ENCODE peak calls at places on chromosomes 11 and 22, in nine cellular contexts. R is right lobe of liver; H is neural progenitor cell; E is activated CD8-positive, alpha-beta T cell treated with anti-CD3 and anti-CD28 coated beads for 36 hours; Z is Calu3; C is neural crest cell; K is A549; O is fibroblast of lung; M is AG10803. F is an unnamed sample.

GRCh38 chr11:117072517-117073218 is 25.6 kb downstream of the SIK3 start:
- DNase-seq in R (no peak), H (no peak), E (peak), Z (peak), C (no peak), K (peak), O (peak), M (peak), F (no peak)

GRCh38 chr22:19292262-19293230 is 1.0 kb upstream of the CLTCL1 start:
- DNase-seq in R (peak), H (no peak), E (peak), Z (no peak), C (no peak), K (no peak), O (peak), M (peak), F (peak)

GRCh38 chr11:8329336-8329735 is 65.7 kb upstream of the LMO1 start:
- DNase-seq in R (no peak), H (no peak), E (no peak), Z (no peak), C (no peak), K (no peak), O (no peak), M (no peak), F (no peak)

GRCh38 chr22:36467946-36468345 is 13.5 kb downstream of the TXN2 start:
- DNase-seq in R (no peak), H (no peak), E (peak), Z (peak), C (no peak), K (peak), O (peak), M (peak), F (no peak)

GRCh38 chr11:63567044-63567840 is 4.1 kb upstream of the PLAAT2 start:
- DNase-seq in R (no peak), H (no peak), E (peak), Z (peak), C (no peak), K (peak), O (peak), M (peak), F (peak)

GRCh38 chr11:133811850-133812685 is 33.2 kb downstream of the SPATA19 start:
- DNase-seq in R (no peak), H (no peak), E (no peak), Z (no peak), C (no peak), K (no peak), O (no peak), M (no peak), F (no peak)

GRCh38 chr11:26993965-26994446 is at the start of gene FIBIN:
- DNase-seq in R (peak), H (peak), E (no peak), Z (no peak), C (no peak), K (no peak), O (peak), M (peak), F (no peak)

GRCh38 chr11:75558939-75559843 is 2.9 kb upstream of the SERPINH1 start:
- DNase-seq in R (no peak), H (no peak), E (no peak), Z (no peak), C (no peak), K (no peak), O (peak), M (peak), F (no peak)

GRCh38 chr11:93957553-93957952 is 63.6 kb upstream of the HEPHL1 start:
- DNase-seq in R (no peak), H (no peak), E (no peak), Z (no peak), C (no peak), K (no peak), O (no peak), M (no peak), F (no peak)

GRCh38 chr11:22449441-22449840 is 111.3 kb downstream of the SLC17A6 start:
- DNase-seq in R (no peak), H (no peak), E (no peak), Z (no peak), C (no peak), K (no peak), O (no peak), M (peak), F (no peak)

GRCh38 chr22:40620464-40621046 is 16.0 kb downstream of the MRTFA start:
- DNase-seq in R (no peak), H (no peak), E (no peak), Z (no peak), C (no peak), K (peak), O (peak), M (peak), F (no peak)

GRCh38 chr22:49507607-49508292 is 319.9 kb downstream of the BRD1 start:
- DNase-seq in R (peak), H (no peak), E (no peak), Z (no peak), C (no peak), K (no peak), O (no peak), M (no peak), F (no peak)

GRCh38 chr11:3058753-3059664 is 1.8 kb upstream of the CARS1 start:
- DNase-seq in R (no peak), H (no peak), E (no peak), Z (peak), C (no peak), K (no peak), O (peak), M (peak), F (no peak)

GRCh38 chr22:38952382-38952993 is 4.9 kb upstream of the APOBEC3A start:
- DNase-seq in R (no peak), H (no peak), E (no peak), Z (no peak), C (no peak), K (no peak), O (no peak), M (no peak), F (no peak)

GRCh38 chr22:44392446-44392921 is 79.7 kb upstream of the SHISAL1 start:
- DNase-seq in R (peak), H (no peak), E (no peak), Z (no peak), C (no peak), K (no peak), O (no peak), M (no peak), F (no peak)

GRCh38 chr22:18000441-18001039 is 23.8 kb downstream of the MICAL3 start:
- DNase-seq in R (peak), H (peak), E (peak), Z (peak), C (peak), K (no peak), O (no peak), M (no peak), F (peak)

GRCh38 chr22:50035131-50035881 is 22.7 kb upstream of the IL17REL start:
- DNase-seq in R (no peak), H (no peak), E (no peak), Z (no peak), C (no peak), K (no peak), O (no peak), M (no peak), F (no peak)

GRCh38 chr11:9112075-9112474 is 20.7 kb upstream of the SCUBE2 start:
- DNase-seq in R (no peak), H (no peak), E (no peak), Z (no peak), C (no peak), K (no peak), O (no peak), M (no peak), F (no peak)

GRCh38 chr11:132640952-132641351 is 891.3 kb downstream of the OPCML start:
- DNase-seq in R (no peak), H (no peak), E (peak), Z (no peak), C (no peak), K (no peak), O (no peak), M (no peak), F (no peak)

GRCh38 chr11:126416542-126417090 is 61.1 kb downstream of the ST3GAL4 start:
- DNase-seq in R (peak), H (peak), E (peak), Z (peak), C (no peak), K (no peak), O (peak), M (peak), F (peak)

GRCh38 chr22:45207981-45208664 is 32.6 kb downstream of the KIAA0930 start:
- DNase-seq in R (no peak), H (no peak), E (no peak), Z (no peak), C (no peak), K (no peak), O (peak), M (peak), F (no peak)

GRCh38 chr11:94521684-94522083 is 9.4 kb downstream of the C11orf97 start:
- DNase-seq in R (no peak), H (peak), E (no peak), Z (no peak), C (no peak), K (peak), O (peak), M (peak), F (no peak)

GRCh38 chr11:102530558-102530957 is at the start of gene MMP7:
- DNase-seq in R (no peak), H (no peak), E (no peak), Z (peak), C (no peak), K (peak), O (peak), M (peak), F (no peak)

GRCh38 chr11:64288353-64288750 is 2.7 kb downstream of the GPR137 start:
- DNase-seq in R (no peak), H (no peak), E (no peak), Z (no peak), C (no peak), K (no peak), O (no peak), M (no peak), F (no peak)

GRCh38 chr11:86918943-86919342 is 36.3 kb downstream of the FZD4 start:
- DNase-seq in R (no peak), H (no peak), E (no peak), Z (no peak), C (no peak), K (no peak), O (no peak), M (no peak), F (no peak)

GRCh38 chr11:3137486-3138177 is 27.5 kb downstream of the OSBPL5 start:
- DNase-seq in R (no peak), H (no peak), E (no peak), Z (no peak), C (no peak), K (no peak), O (no peak), M (no peak), F (no peak)

GRCh38 chr11:125950696-125951645 is 5.1 kb downstream of the VSIG10L2 start:
- DNase-seq in R (no peak), H (no peak), E (no peak), Z (no peak), C (no peak), K (no peak), O (peak), M (peak), F (no peak)

GRCh38 chr11:125869526-125869925 is 17.9 kb upstream of the HYLS1 start:
- DNase-seq in R (no peak), H (no peak), E (no peak), Z (no peak), C (no peak), K (no peak), O (no peak), M (no peak), F (no peak)

GRCh38 chr11:128759597-128759996 is 65.7 kb downstream of the FLI1 start:
- DNase-seq in R (no peak), H (no peak), E (peak), Z (no peak), C (no peak), K (no peak), O (no peak), M (peak), F (no peak)

GRCh38 chr22:44971651-44972362 is 38.0 kb downstream of the PHF21B start:
- DNase-seq in R (no peak), H (no peak), E (no peak), Z (no peak), C (no peak), K (no peak), O (no peak), M (no peak), F (no peak)

GRCh38 chr11:88431675-88432341 is 94.3 kb upstream of the CTSC start:
- DNase-seq in R (no peak), H (no peak), E (no peak), Z (no peak), C (no peak), K (no peak), O (no peak), M (no peak), F (no peak)

GRCh38 chr11:42410251-42410956 is 901.4 kb upstream of the API5 start:
- DNase-seq in R (no peak), H (no peak), E (no peak), Z (no peak), C (no peak), K (no peak), O (no peak), M (no peak), F (no peak)

DNA sequence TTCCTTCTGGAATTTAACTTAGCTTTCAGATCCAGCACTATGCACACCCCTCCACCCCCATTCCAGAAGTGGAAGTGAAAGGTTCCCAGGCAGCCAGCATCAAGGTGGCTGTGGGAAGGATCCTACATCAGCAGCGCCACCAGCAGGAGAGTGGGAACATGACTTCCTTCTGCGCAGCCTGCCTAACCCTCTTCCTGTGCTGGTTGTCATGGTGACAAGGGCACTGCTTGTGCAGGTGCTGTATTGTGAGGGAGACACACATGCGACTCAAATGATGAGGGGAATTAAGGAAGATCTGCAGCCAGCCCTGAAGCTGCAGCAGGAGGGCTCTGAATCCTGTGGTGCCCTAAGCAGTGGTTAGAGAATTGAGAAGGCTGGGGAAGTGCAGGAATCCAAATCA is 904.4 kb upstream of the API5 start:
- DNase-seq in R (no peak), H (peak), E (no peak), Z (no peak), C (peak), K (no peak), O (no peak), M (no peak), F (no peak)
- TF ChIP-seq CTCF in R (no peak), H (peak), E (no peak), Z (no peak), C (peak), K (no peak), O (no peak), M (no peak), F (no peak)

GRCh38 chr11:46491661-46492331 is 100.2 kb upstream of the CHRM4 start:
- DNase-seq in R (no peak), H (no peak), E (no peak), Z (no peak), C (no peak), K (no peak), O (peak), M (peak), F (no peak)

GRCh38 chr11:46492540-46492939 is 101.0 kb upstream of the CHRM4 start:
- DNase-seq in R (no peak), H (no peak), E (no peak), Z (no peak), C (no peak), K (no peak), O (peak), M (peak), F (no peak)

GRCh38 chr11:46493786-46494185 is 100.0 kb downstream of the AMBRA1 start:
- DNase-seq in R (no peak), H (no peak), E (no peak), Z (no peak), C (no peak), K (no peak), O (peak), M (peak), F (no peak)

GRCh38 chr11:46490576-46491100 is 99.1 kb upstream of the CHRM4 start:
- DNase-seq in R (no peak), H (no peak), E (no peak), Z (no peak), C (no peak), K (no peak), O (no peak), M (peak), F (no peak)

GRCh38 chr11:46489668-46490560 is 98.3 kb upstream of the CHRM4 start:
- DNase-seq in R (no peak), H (peak), E (peak), Z (peak), C (peak), K (peak), O (peak), M (peak), F (no peak)
- TF ChIP-seq CTCF in R (peak), H (peak), E (peak), Z (peak), C (peak), K (peak), O (peak), M (peak), F (no peak)

GRCh38 chr11:18384157-18384641 is 10.2 kb upstream of the LDHA start:
- DNase-seq in R (peak), H (peak), E (no peak), Z (peak), C (no peak), K (peak), O (peak), M (peak), F (no peak)
- TF ChIP-seq CTCF in R (no peak), H (no peak), E (no peak), Z (no peak), C (no peak), K (no peak), O (no peak), M (peak), F (no peak)

GRCh38 chr11:122882189-122882808 is at the start of gene JHY:
- DNase-seq in R (no peak), H (no peak), E (no peak), Z (no peak), C (no peak), K (no peak), O (no peak), M (no peak), F (no peak)

GRCh38 chr11:122877732-122878131 is 4.8 kb upstream of the JHY start:
- DNase-seq in R (no peak), H (no peak), E (no peak), Z (no peak), C (no peak), K (no peak), O (no peak), M (no peak), F (no peak)

GRCh38 chr11:122882809-122883681 is 486 bp downstream of the JHY start:
- DNase-seq in R (peak), H (peak), E (peak), Z (peak), C (peak), K (peak), O (no peak), M (peak), F (peak)

GRCh38 chr11:122883682-122883981 is 1.1 kb downstream of the JHY start:
- DNase-seq in R (no peak), H (no peak), E (no peak), Z (no peak), C (no peak), K (no peak), O (peak), M (no peak), F (no peak)

DNA sequence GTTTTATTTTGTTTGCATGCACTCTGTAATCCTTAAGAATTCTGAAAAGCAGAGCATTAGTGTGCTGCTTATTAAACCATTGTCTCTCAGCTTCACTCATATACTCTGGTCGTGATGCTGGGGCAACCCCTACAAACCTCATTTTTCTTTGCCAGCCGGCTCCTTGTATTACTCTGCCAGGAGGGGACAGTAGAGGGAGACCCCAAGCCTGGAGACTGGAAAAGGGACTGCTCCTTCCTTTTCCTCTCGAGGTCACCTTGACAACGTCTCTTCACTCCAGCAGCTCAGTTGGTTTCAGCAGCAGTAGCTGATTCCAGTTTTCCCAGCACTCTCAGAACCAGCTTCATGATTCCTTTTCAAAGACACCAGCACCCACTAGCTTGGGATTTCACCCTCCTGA is 2.8 kb upstream of the JHY start:
- DNase-seq in R (no peak), H (peak), E (no peak), Z (no peak), C (no peak), K (no peak), O (no peak), M (no peak), F (no peak)
- TF ChIP-seq CTCF in R (no peak), H (peak), E (no peak), Z (no peak), C (no peak), K (no peak), O (no peak), M (no peak), F (no peak)

F was measured in natural killer cell.